ENCODE peak calls at places on chromosome 14, in eight cellular contexts. One of them, this sample, is unnamed.
A peak's percentile ranks its signal among the peaks of the same experiment; 100 is the strongest.

GRCh38 chr14:53148612-53149202 is 4.4 kb downstream of the DDHD1 start:
- DNase-seq in MG63: no peak
- DNase-seq in stimulated activated CD8-positive, alpha-beta memory T cell treated with anti-CD3 and anti-CD28 coated beads, Interleukin-4, amount 100 ng/mL, for 24 hours: no peak
- DNase-seq in T-helper 2 cell: peak; percentile 19
- DNase-seq in HTR-8/SVneo: no peak
- DNase-seq in T1000: no peak
- DNase-seq in MCF 10A: no peak
- DNase-seq in fibroblast of mammary gland: peak; percentile 10
- DNase-seq in this sample: no peak

GRCh38 chr14:103343905-103344797 is 10.1 kb downstream of the EIF5 start:
- DNase-seq in T1000: no peak
- DNase-seq in MG63: no peak
- DNase-seq in HTR-8/SVneo: no peak
- DNase-seq in stimulated activated CD8-positive, alpha-beta memory T cell treated with anti-CD3 and anti-CD28 coated beads, Interleukin-4, amount 100 ng/mL, for 24 hours: no peak
- DNase-seq in MCF 10A: no peak
- DNase-seq in fibroblast of mammary gland: no peak
- DNase-seq in T-helper 2 cell: no peak
- DNase-seq in this sample: no peak

GRCh38 chr14:104462651-104463630 is 116.6 kb upstream of the C14orf180 start:
- DNase-seq in T1000: no peak
- DNase-seq in MCF 10A: no peak
- DNase-seq in T-helper 2 cell: no peak
- DNase-seq in fibroblast of mammary gland: peak; percentile 2
- DNase-seq in stimulated activated CD8-positive, alpha-beta memory T cell treated with anti-CD3 and anti-CD28 coated beads, Interleukin-4, amount 100 ng/mL, for 24 hours: no peak
- DNase-seq in MG63: no peak
- DNase-seq in HTR-8/SVneo: no peak
- DNase-seq in this sample: no peak

GRCh38 chr14:28057286-28058011 is 709.1 kb upstream of the FOXG1 start:
- DNase-seq in MCF 10A: peak; percentile 5
- DNase-seq in MG63: no peak
- DNase-seq in stimulated activated CD8-positive, alpha-beta memory T cell treated with anti-CD3 and anti-CD28 coated beads, Interleukin-4, amount 100 ng/mL, for 24 hours: no peak
- DNase-seq in T1000: no peak
- DNase-seq in HTR-8/SVneo: no peak
- DNase-seq in fibroblast of mammary gland: peak; percentile 0
- DNase-seq in T-helper 2 cell: no peak
- DNase-seq in this sample: no peak

GRCh38 chr14:95025941-95026340 is 131.4 kb downstream of the DICER1 start:
- DNase-seq in HTR-8/SVneo: no peak
- DNase-seq in MCF 10A: no peak
- DNase-seq in T-helper 2 cell: no peak
- DNase-seq in stimulated activated CD8-positive, alpha-beta memory T cell treated with anti-CD3 and anti-CD28 coated beads, Interleukin-4, amount 100 ng/mL, for 24 hours: no peak
- DNase-seq in MG63: no peak
- DNase-seq in fibroblast of mammary gland: no peak
- DNase-seq in T1000: no peak
- DNase-seq in this sample: no peak

GRCh38 chr14:80304125-80304766 is 92.9 kb upstream of the DIO2 start:
- DNase-seq in HTR-8/SVneo: no peak
- DNase-seq in T1000: no peak
- DNase-seq in MCF 10A: peak; percentile 65
- DNase-seq in T-helper 2 cell: no peak
- DNase-seq in MG63: no peak
- DNase-seq in fibroblast of mammary gland: peak; percentile 78
- DNase-seq in stimulated activated CD8-positive, alpha-beta memory T cell treated with anti-CD3 and anti-CD28 coated beads, Interleukin-4, amount 100 ng/mL, for 24 hours: no peak
- DNase-seq in this sample: no peak

GRCh38 chr14:62938774-62939173 is 106.5 kb downstream of the KCNH5 start:
- DNase-seq in T-helper 2 cell: no peak
- DNase-seq in stimulated activated CD8-positive, alpha-beta memory T cell treated with anti-CD3 and anti-CD28 coated beads, Interleukin-4, amount 100 ng/mL, for 24 hours: no peak
- DNase-seq in fibroblast of mammary gland: no peak
- DNase-seq in MCF 10A: no peak
- DNase-seq in MG63: no peak
- DNase-seq in HTR-8/SVneo: no peak
- DNase-seq in T1000: no peak
- DNase-seq in this sample: no peak

GRCh38 chr14:22231022-22231421 is 358.0 kb downstream of the DAD1 start:
- DNase-seq in MG63: no peak
- DNase-seq in HTR-8/SVneo: no peak
- DNase-seq in MCF 10A: no peak
- DNase-seq in T1000: no peak
- DNase-seq in T-helper 2 cell: no peak
- DNase-seq in stimulated activated CD8-positive, alpha-beta memory T cell treated with anti-CD3 and anti-CD28 coated beads, Interleukin-4, amount 100 ng/mL, for 24 hours: no peak
- DNase-seq in fibroblast of mammary gland: no peak
- DNase-seq in this sample: no peak

GRCh38 chr14:54893151-54893760 is 9.4 kb downstream of the GCH1 start:
- DNase-seq in MG63: peak; percentile 15
- DNase-seq in fibroblast of mammary gland: peak; percentile 69
- DNase-seq in T-helper 2 cell: no peak
- DNase-seq in stimulated activated CD8-positive, alpha-beta memory T cell treated with anti-CD3 and anti-CD28 coated beads, Interleukin-4, amount 100 ng/mL, for 24 hours: no peak
- DNase-seq in MCF 10A: peak; percentile 80
- DNase-seq in HTR-8/SVneo: peak; percentile 90
- DNase-seq in T1000: peak; percentile 13
- DNase-seq in this sample: peak; percentile 22

GRCh38 chr14:77316872-77317271 is 3.8 kb downstream of the POMT2 start:
- DNase-seq in MCF 10A: peak; percentile 81
- DNase-seq in MG63: no peak
- DNase-seq in T-helper 2 cell: no peak
- DNase-seq in T1000: no peak
- DNase-seq in HTR-8/SVneo: no peak
- DNase-seq in fibroblast of mammary gland: peak; percentile 17
- DNase-seq in stimulated activated CD8-positive, alpha-beta memory T cell treated with anti-CD3 and anti-CD28 coated beads, Interleukin-4, amount 100 ng/mL, for 24 hours: no peak
- DNase-seq in this sample: no peak